ENCODE peak calls at places on chromosomes 16 and 17, in five cellular contexts. R is suprapubic skin, J is iris pigment epithelial cell, A is GM19239, E is NCI-H1436 treated with DMSO at 0.1 percent for 48 hours. T is an unnamed sample.

GRCh38 chr16:57535680-57536305 is 578 bp downstream of the CCDC102A start:
- DNase-seq in A (peak; percentile 90), E (no peak), R (peak; percentile 97), J (peak; percentile 91), T (peak; percentile 98)

GRCh38 chr16:69942627-69943170 is 8.4 kb upstream of the CLEC18A start:
- DNase-seq in R (no peak), J (no peak), E (no peak), A (no peak), T (no peak)

GRCh38 chr16:24085665-24086064 is 170.5 kb upstream of the CACNG3 start:
- DNase-seq in E (no peak), A (no peak), J (no peak), R (no peak), T (no peak)

GRCh38 chr17:41322264-41322902 is 6.9 kb upstream of the KRTAP17-1 start:
- DNase-seq in A (no peak), R (no peak), E (peak; percentile 51), J (peak; percentile 77), T (peak; percentile 68)

GRCh38 chr17:76709077-76709950 is 1.5 kb downstream of the MXRA7 start:
- DNase-seq in A (no peak), E (peak; percentile 41), R (peak; percentile 88), J (peak; percentile 97), T (peak; percentile 95)

GRCh38 chr17:19372439-19372838 is 5.9 kb upstream of the MAPK7 start:
- DNase-seq in E (no peak), R (peak; percentile 44), A (no peak), J (no peak), T (no peak)

GRCh38 chr17:57329380-57330214 is 73.3 kb downstream of the MSI2 start:
- DNase-seq in J (no peak), A (no peak), R (no peak), E (no peak), T (no peak)

GRCh38 chr16:4729876-4730275 is 4.2 kb downstream of the ANKS3 start:
- DNase-seq in J (no peak), E (no peak), R (no peak), A (no peak), T (no peak)

GRCh38 chr17:53313746-53314145 is 509.0 kb upstream of the KIF2B start:
- DNase-seq in E (no peak), R (no peak), A (no peak), J (no peak), T (peak; percentile 9)

GRCh38 chr17:83012873-83013778 is 66.3 kb upstream of the METRNL start:
- DNase-seq in R (no peak), J (peak; percentile 59), A (no peak), E (no peak), T (no peak)

GRCh38 chr17:2924211-2924610 is 128.0 kb downstream of the RAP1GAP2 start:
- DNase-seq in J (peak; percentile 38), E (no peak), A (no peak), R (no peak), T (no peak)

GRCh38 chr17:15216481-15216880 is 48.6 kb downstream of the PMP22 start:
- DNase-seq in A (no peak), E (no peak), J (no peak), R (no peak), T (no peak)